ENCODE peak calls at places on chromosomes 12 and 14, in nine cellular contexts. Q, H, L, E, M, G, U, D and R are unnamed samples.

GRCh38 chr12:57767317-57767716 is 439 bp upstream of the CYP27B1 start:
- DNase-seq in U (no peak), H (no peak), G (no peak), M (no peak), E (no peak), L (no peak), Q (no peak), D (no peak), R (no peak)

GRCh38 chr12:113030875-113031525 is 25.5 kb upstream of the DTX1 start:
- DNase-seq in Q (no peak), H (peak; percentile 72), E (peak; percentile 77), D (no peak), M (peak; percentile 91), L (peak; percentile 39), U (no peak), G (peak; percentile 78), R (peak; percentile 52)

GRCh38 chr12:123036471-123037285 is 56.2 kb downstream of the ARL6IP4 start:
- DNase-seq in H (no peak), Q (no peak), U (no peak), D (peak; percentile 41), E (no peak), M (no peak), G (no peak), L (no peak), R (no peak)

GRCh38 chr12:65630555-65630954 is 193.7 kb upstream of the HMGA2 start:
- DNase-seq in M (no peak), L (no peak), E (no peak), G (no peak), D (no peak), U (no peak), H (no peak), Q (no peak), R (peak; percentile 64)

GRCh38 chr14:22567437-22567836 is 21.6 kb downstream of the DAD1 start:
- DNase-seq in L (no peak), G (no peak), D (no peak), E (no peak), H (no peak), U (no peak), M (no peak), Q (no peak), R (no peak)

GRCh38 chr12:49368240-49368600 is 958 bp downstream of the SPATS2 start:
- DNase-seq in H (no peak), M (no peak), D (no peak), Q (no peak), E (no peak), G (no peak), L (no peak), U (no peak), R (no peak)

GRCh38 chr12:130747867-130748740 is 32.0 kb upstream of the RIMBP2 start:
- DNase-seq in Q (peak; percentile 92), H (peak; percentile 58), M (peak; percentile 81), D (no peak), U (peak; percentile 70), G (peak; percentile 42), E (peak; percentile 85), L (no peak), R (peak; percentile 60)

GRCh38 chr12:98973395-98973794 is 328.3 kb downstream of the APAF1 start:
- DNase-seq in G (peak; percentile 37), M (peak; percentile 44), H (no peak), E (peak; percentile 23), D (no peak), Q (no peak), L (no peak), U (no peak), R (no peak)